ENCODE peak calls at places on chromosomes 7 and 10, in nine cellular contexts. D is NCI-H1417; H is hippocampal formation; C is substantia nigra; N is CD8-positive, alpha-beta memory T cell; V is GM12865; Z is mucosa of gallbladder; O is spleen; T is smooth muscle cell of the brain vasculature. X is an unnamed sample.

GRCh38 chr7:103644319-103644718 is 198.3 kb upstream of the SLC26A5 start:
- DNase-seq in D (no peak), H (no peak), C (no peak), N (no peak), V (no peak), Z (no peak), O (no peak), T (no peak), X (no peak)

GRCh38 chr7:9983048-9983447 is 990.6 kb upstream of the PHF14 start:
- DNase-seq in D (no peak), H (no peak), C (no peak), N (no peak), V (no peak), Z (no peak), O (no peak), T (no peak), X (no peak)

GRCh38 chr10:63977329-63977923 is 456.2 kb downstream of the REEP3 start:
- DNase-seq in D (no peak), H (peak), C (no peak), N (no peak), V (peak), Z (peak), O (no peak), T (peak), X (peak)

GRCh38 chr7:90749774-90750173 is 153.7 kb downstream of the CDK14 start:
- DNase-seq in D (no peak), H (no peak), C (no peak), N (no peak), V (peak), Z (no peak), O (no peak), T (no peak), X (no peak)

GRCh38 chr7:28855538-28856217 is 102.5 kb downstream of the TRIL start:
- DNase-seq in D (no peak), H (no peak), C (no peak), N (no peak), V (no peak), Z (peak), O (no peak), T (no peak), X (no peak)

GRCh38 chr7:16367115-16367514 is 54.2 kb downstream of the CRPPA start:
- DNase-seq in D (no peak), H (no peak), C (no peak), N (no peak), V (no peak), Z (no peak), O (no peak), T (no peak), X (no peak)

GRCh38 chr7:121494531-121494930 is 98.4 kb upstream of the FAM3C start:
- DNase-seq in D (no peak), H (no peak), C (no peak), N (no peak), V (no peak), Z (no peak), O (no peak), T (no peak), X (no peak)

GRCh38 chr7:41169307-41169706 is 533.6 kb downstream of the INHBA start:
- DNase-seq in D (no peak), H (no peak), C (no peak), N (no peak), V (no peak), Z (no peak), O (no peak), T (no peak), X (no peak)

GRCh38 chr10:78260141-78260540 is 226.5 kb downstream of the RPS24 start:
- DNase-seq in D (no peak), H (no peak), C (no peak), N (no peak), V (no peak), Z (no peak), O (peak), T (no peak), X (no peak)

GRCh38 chr10:7192831-7193348 is 217.9 kb downstream of the SFMBT2 start:
- DNase-seq in D (no peak), H (no peak), C (no peak), N (peak), V (no peak), Z (no peak), O (no peak), T (no peak), X (no peak)

GRCh38 chr7:14385074-14385473 is 395.6 kb upstream of the ETV1 start:
- DNase-seq in D (no peak), H (no peak), C (no peak), N (no peak), V (no peak), Z (no peak), O (no peak), T (no peak), X (no peak)

GRCh38 chr10:110495731-110496552 is 1.8 kb upstream of the DUSP5 start:
- DNase-seq in D (no peak), H (no peak), C (peak), N (peak), V (peak), Z (no peak), O (peak), T (peak), X (peak)

GRCh38 chr10:110425684-110426293 is 71.9 kb upstream of the DUSP5 start:
- DNase-seq in D (no peak), H (no peak), C (no peak), N (no peak), V (peak), Z (no peak), O (no peak), T (peak), X (no peak)

GRCh38 chr7:98470131-98470985 is 69.5 kb upstream of the BAIAP2L1 start:
- DNase-seq in D (no peak), H (no peak), C (no peak), N (peak), V (peak), Z (peak), O (no peak), T (no peak), X (peak)

GRCh38 chr7:42677751-42678231 is 234.1 kb downstream of the C7orf25 start:
- DNase-seq in D (no peak), H (no peak), C (no peak), N (no peak), V (no peak), Z (no peak), O (no peak), T (peak), X (no peak)

GRCh38 chr10:945778-946177 is 14.3 kb upstream of the LARP4B start:
- DNase-seq in D (no peak), H (no peak), C (no peak), N (no peak), V (no peak), Z (no peak), O (no peak), T (no peak), X (no peak)

GRCh38 chr10:128180843-128181242 is 54.6 kb upstream of the MKI67 start:
- DNase-seq in D (no peak), H (no peak), C (no peak), N (peak), V (no peak), Z (no peak), O (no peak), T (no peak), X (no peak)

GRCh38 chr10:14116021-14116420 is 214.7 kb downstream of the FRMD4A start:
- DNase-seq in D (no peak), H (no peak), C (no peak), N (no peak), V (peak), Z (no peak), O (no peak), T (no peak), X (no peak)

GRCh38 chr10:96765406-96766240 is 45.3 kb upstream of the PIK3AP1 start:
- DNase-seq in D (no peak), H (peak), C (peak), N (peak), V (peak), Z (peak), O (peak), T (no peak), X (peak)